ENCODE peak calls at places on chromosomes 4 and X, in eight cellular contexts. F is spleen, C is activated T-cell treated with anti-CD3 and anti-CD28 coated beads for 24 hours, I is HL-60, D is glutamatergic neuron, B is fibroblast of mammary gland, Q is hepatic stellate cell, E is HAP-1. U is an unnamed sample.

GRCh38 chr4:139556071-139556734 is at the start of gene SETD7:
- DNase-seq in F (peak), C (peak), I (peak), D (peak), B (peak), Q (peak), E (peak), U (peak)

GRCh38 chr4:54015421-54016065 is 48.9 kb downstream of the CHIC2 start:
- DNase-seq in F (no peak), C (no peak), I (no peak), D (no peak), B (no peak), Q (no peak), E (peak), U (no peak)

GRCh38 chrX:46628406-46629371 is 55.1 kb downstream of the CHST7 start:
- DNase-seq in F (no peak), C (no peak), I (peak), D (no peak), B (peak), Q (no peak), E (no peak), U (no peak)

GRCh38 chr4:160825644-160826338 is 1338.0 kb downstream of the FSTL5 start:
- DNase-seq in F (no peak), C (no peak), I (no peak), D (no peak), B (no peak), Q (no peak), E (no peak), U (no peak)

GRCh38 chrX:134753185-134754008 is 95.1 kb upstream of the PLAC1 start:
- DNase-seq in F (no peak), C (no peak), I (no peak), D (no peak), B (peak), Q (peak), E (no peak), U (no peak)

GRCh38 chrX:78092296-78092695 is 11.8 kb upstream of the PGK1 start:
- DNase-seq in F (no peak), C (no peak), I (no peak), D (peak), B (peak), Q (no peak), E (peak), U (peak)

GRCh38 chr4:100938698-100939097 is 408.6 kb downstream of the PPP3CA start:
- DNase-seq in F (no peak), C (no peak), I (no peak), D (peak), B (no peak), Q (no peak), E (peak), U (no peak)

GRCh38 chrX:88170528-88170927 is 576.5 kb upstream of the CPXCR1 start:
- DNase-seq in F (no peak), C (no peak), I (no peak), D (no peak), B (no peak), Q (no peak), E (no peak), U (no peak)

GRCh38 chr4:94536049-94536448 is 84.3 kb downstream of the PDLIM5 start:
- DNase-seq in F (no peak), C (no peak), I (no peak), D (no peak), B (no peak), Q (no peak), E (no peak), U (no peak)

GRCh38 chrX:55486736-55487135 is 2.9 kb downstream of the USP51 start:
- DNase-seq in F (no peak), C (no peak), I (no peak), D (no peak), B (no peak), Q (no peak), E (no peak), U (no peak)

GRCh38 chrX:29090811-29091210 is 503.6 kb downstream of the IL1RAPL1 start:
- DNase-seq in F (no peak), C (no peak), I (no peak), D (no peak), B (peak), Q (no peak), E (no peak), U (no peak)

GRCh38 chrX:123673813-123674212 is 59.0 kb downstream of the THOC2 start:
- DNase-seq in F (no peak), C (no peak), I (no peak), D (no peak), B (no peak), Q (no peak), E (no peak), U (no peak)

GRCh38 chr4:8705161-8706145 is 112.9 kb downstream of the CPZ start:
- DNase-seq in F (peak), C (no peak), I (no peak), D (no peak), B (no peak), Q (no peak), E (peak), U (peak)

GRCh38 chr4:76182463-76182862 is 31.2 kb downstream of the SCARB2 start:
- DNase-seq in F (no peak), C (no peak), I (no peak), D (no peak), B (no peak), Q (no peak), E (no peak), U (no peak)

GRCh38 chr4:6272863-6273660 is 3.4 kb downstream of the WFS1 start:
- DNase-seq in F (peak), C (no peak), I (no peak), D (peak), B (peak), Q (peak), E (no peak), U (no peak)

GRCh38 chrX:155148724-155149537 is 67.3 kb upstream of the VBP1 start:
- DNase-seq in F (no peak), C (peak), I (no peak), D (peak), B (peak), Q (no peak), E (peak), U (peak)

GRCh38 chr4:2269206-2269531 is 7.3 kb upstream of the MXD4 start:
- DNase-seq in F (peak), C (no peak), I (no peak), D (no peak), B (no peak), Q (no peak), E (no peak), U (peak)

GRCh38 chr4:130419576-130419975 is 1323.6 kb downstream of the C4orf33 start:
- DNase-seq in F (no peak), C (no peak), I (no peak), D (no peak), B (peak), Q (no peak), E (no peak), U (no peak)

GRCh38 chr4:56656346-56656643 is 24.8 kb downstream of the HOPX start:
- DNase-seq in F (peak), C (peak), I (no peak), D (no peak), B (no peak), Q (peak), E (peak), U (peak)

GRCh38 chrX:153933751-153934472 is 925 bp downstream of the NAA10 start:
- DNase-seq in F (no peak), C (no peak), I (no peak), D (no peak), B (peak), Q (peak), E (no peak), U (no peak)

GRCh38 chrX:15334561-15334960 is 762 bp downstream of the PIGA start:
- DNase-seq in F (no peak), C (no peak), I (no peak), D (no peak), B (peak), Q (peak), E (no peak), U (no peak)

GRCh38 chrX:71556026-71556425 is 22.2 kb upstream of the GCNA start:
- DNase-seq in F (no peak), C (no peak), I (no peak), D (no peak), B (no peak), Q (no peak), E (peak), U (no peak)

GRCh38 chr4:9925750-9926439 is 95.4 kb downstream of the SLC2A9 start:
- DNase-seq in F (no peak), C (no peak), I (no peak), D (no peak), B (no peak), Q (no peak), E (no peak), U (no peak)

GRCh38 chr4:174352405-174352804 is 68.7 kb downstream of the CEP44 start:
- DNase-seq in F (no peak), C (no peak), I (no peak), D (no peak), B (no peak), Q (no peak), E (no peak), U (no peak)

GRCh38 chr4:123235431-123235830 is 161.2 kb upstream of the SPRY1 start:
- DNase-seq in F (no peak), C (no peak), I (no peak), D (no peak), B (no peak), Q (peak), E (no peak), U (no peak)

U was measured in WTC11.